ENCODE peak calls at places on chromosome 17, in four cellular contexts. Z is H1, T is mesendoderm, C is trophoblast cell. A is an unnamed sample. For H3K79me2 and H3K4me1, the result is how much of the 10 kb centered on the place peaks cover.

GRCh38 chr17:65345261-65346060 is 208.3 kb downstream of the RGS9 start:
- DNase-seq in C (peak), Z (no peak), T (no peak), A (no peak)

GRCh38 chr17:44628234-44629188 is 27.8 kb upstream of the MEIOC start:
- DNase-seq in C (no peak), T (peak), Z (peak), A (peak)

GRCh38 chr17:40129498-40129897 is 7.7 kb downstream of the MSL1 start:
- DNase-seq in Z (no peak), T (no peak), C (no peak), A (no peak)

GRCh38 chr17:19022128-19022527 is 17.6 kb upstream of the FAM83G start:
- DNase-seq in C (no peak), Z (no peak), T (no peak), A (no peak)

GRCh38 chr17:62109378-62109902 is 44.4 kb upstream of the MED13 start:
- DNase-seq in T (peak), Z (peak), C (peak), A (peak)

GRCh38 chr17:50141026-50141749 is 9.3 kb downstream of the PPP1R9B start:
- DNase-seq in C (no peak), Z (no peak), T (no peak), A (no peak)

GRCh38 chr17:41563607-41564006 is 8.3 kb downstream of the KRT9 start:
- DNase-seq in C (no peak), T (peak), Z (no peak), A (no peak)

GRCh38 chr17:1188812-1189211 is 9.0 kb upstream of the ABR start:
- DNase-seq in C (peak), T (no peak), Z (no peak), A (no peak)

GRCh38 chr17:76701471-76701967 is 9.2 kb downstream of the MXRA7 start:
- DNase-seq in T (no peak), C (no peak), Z (no peak), A (no peak)
- H3K79me2 ChIP-seq in T (under half), C (under half), Z (under half), A (under half)

DNA sequence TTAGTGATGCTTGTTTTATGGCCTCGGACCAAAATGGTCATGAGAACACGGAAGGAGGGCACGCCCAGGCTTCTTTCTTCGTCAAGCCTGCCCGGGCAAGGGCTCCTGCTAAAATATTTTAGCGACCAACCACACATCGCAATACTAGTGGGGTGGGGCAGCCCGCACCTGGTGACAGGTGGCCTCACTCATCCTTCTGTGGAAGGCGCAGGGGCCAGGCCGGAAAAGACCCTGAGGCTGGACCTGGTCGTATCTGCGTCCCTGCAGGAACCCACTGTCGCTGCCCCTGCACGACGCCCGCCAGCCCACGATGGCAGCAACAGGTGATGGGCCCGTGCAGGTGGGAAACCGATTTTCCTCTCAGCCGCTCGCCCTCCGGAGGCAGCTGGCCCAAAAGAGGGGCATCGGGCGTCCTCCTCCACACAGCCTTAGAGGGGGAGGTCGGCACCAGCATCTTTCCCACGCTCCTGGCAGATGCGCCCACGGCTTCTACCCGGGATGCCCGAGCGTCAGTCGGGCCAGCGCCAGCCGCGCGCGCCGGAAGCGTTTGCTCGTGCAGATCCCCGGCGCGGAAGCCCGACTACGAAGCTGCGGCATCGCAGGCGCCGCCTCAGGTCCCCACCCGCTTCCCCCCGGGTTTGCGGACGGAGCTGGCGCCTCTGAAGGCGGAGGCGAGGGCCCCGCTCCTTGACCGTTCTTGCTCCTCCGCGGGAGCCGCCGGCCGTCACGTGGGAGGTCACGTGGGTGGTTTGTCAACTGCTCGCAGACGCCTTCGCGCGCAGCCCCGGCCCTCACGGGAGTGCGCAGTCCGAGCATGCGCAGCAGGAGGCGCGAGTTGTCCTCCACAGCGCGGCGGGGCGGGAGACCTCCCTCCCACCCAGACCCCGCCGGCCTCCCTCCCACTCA is 22.8 kb upstream of the FOXK2 start:
- DNase-seq in C (peak), T (peak), Z (peak), A (peak)
- H3K4me1 ChIP-seq in C (under half), T (under half), Z (under half), A (under half)

GRCh38 chr17:79792984-79793923 is 3.6 kb downstream of the CBX8 start:
- DNase-seq in T (peak), Z (peak), C (no peak), A (no peak)
- H2BK120ac ChIP-seq in T (no peak), Z (no peak), C (no peak), A (no peak)

GRCh38 chr17:81621494-81622230 is 15.2 kb downstream of the NPLOC4 start:
- DNase-seq in Z (no peak), C (no peak), T (no peak), A (no peak)
- H3K79me2 ChIP-seq in Z (under half), C (under half), T (under half), A (under half)

GRCh38 chr17:59409336-59410048 is 78.0 kb downstream of the YPEL2 start:
- DNase-seq in T (peak), Z (no peak), C (no peak), A (no peak)
- H3K4me1 ChIP-seq in T (under half), Z (under half), C (under half), A (under half)

GRCh38 chr17:8709006-8709405 is 35.6 kb downstream of the CCDC42 start:
- DNase-seq in T (no peak), C (no peak), Z (no peak), A (peak)
- H2BK120ac ChIP-seq in T (no peak), C (peak), Z (no peak), A (no peak)

GRCh38 chr17:68422821-68423220 is 34.5 kb downstream of the WIPI1 start:
- DNase-seq in Z (no peak), C (no peak), T (no peak), A (no peak)
- H3K79me2 ChIP-seq in Z (under half), C (under half), T (under half), A (under half)

DNA sequence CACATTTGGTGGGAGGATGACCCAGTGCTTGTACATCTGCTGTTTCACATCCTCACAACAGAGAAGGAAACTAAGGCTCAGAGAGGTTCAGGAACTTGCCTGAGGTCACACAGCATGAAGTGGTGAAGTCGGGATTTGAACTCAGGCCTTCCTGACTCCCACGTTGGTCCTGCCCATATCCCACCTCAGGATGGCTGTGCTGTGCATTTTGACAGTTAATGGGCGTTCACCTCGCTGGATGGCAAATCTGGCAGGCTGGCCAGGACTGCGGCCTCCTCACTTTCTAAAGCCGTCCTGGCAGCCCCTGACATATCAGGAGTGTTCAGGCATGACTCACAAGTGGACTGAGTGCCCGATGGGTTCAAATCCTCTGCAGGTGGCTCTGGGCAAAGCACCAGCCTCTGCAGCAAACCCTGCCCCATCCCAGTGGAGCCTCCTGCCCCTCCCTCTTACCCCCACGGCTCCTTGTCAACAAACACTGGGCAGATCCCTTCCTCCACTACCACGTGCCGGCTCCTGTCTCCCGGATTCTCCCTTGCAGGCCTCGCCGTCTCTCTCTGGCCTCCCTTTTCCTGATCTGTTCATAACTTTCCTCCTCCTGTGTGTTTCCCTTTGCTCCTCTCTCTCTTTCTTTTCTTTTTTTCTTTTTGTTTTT is 29.2 kb downstream of the SOCS3 start:
- DNase-seq in T (no peak), Z (no peak), C (no peak), A (no peak)
- H3K4me1 ChIP-seq in T (under half), Z (under half), C (under half), A (under half)

GRCh38 chr17:4899341-4900230 is at the start of gene C17orf107:
- DNase-seq in Z (no peak), T (peak), C (peak), A (peak)
- H2BK120ac ChIP-seq in Z (no peak), T (no peak), C (no peak), A (no peak)

DNA sequence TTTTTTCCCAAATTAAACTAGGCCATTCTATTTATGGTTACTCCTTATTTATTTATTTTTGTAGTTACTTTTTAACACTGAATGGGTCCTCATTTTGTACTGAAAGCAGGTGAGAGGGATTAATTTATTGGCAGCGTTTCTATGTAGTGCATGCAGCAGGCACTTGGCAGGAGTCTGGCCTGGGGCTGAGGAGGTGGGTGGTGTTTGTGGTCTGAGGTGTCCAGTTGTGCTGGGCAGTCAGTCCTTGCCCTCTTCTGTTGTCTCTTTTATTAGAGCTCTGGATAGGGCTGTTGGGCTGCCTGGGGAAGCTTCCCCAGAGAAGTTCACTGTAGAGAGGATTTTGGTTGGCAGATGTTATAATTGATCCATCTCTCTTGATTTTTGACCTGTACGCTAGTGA is 12.7 kb downstream of the SEC14L1 start:
- DNase-seq in T (no peak), Z (no peak), C (no peak), A (no peak)
- H3K79me2 ChIP-seq in T (under half), Z (under half), C (under half), A (under half)